ENCODE peak calls at places on chromosomes 6 and 20, in nine cellular contexts. W is colonic mucosa, R is fibroblast of lung, Q is coronary artery, P is cardiac fibroblast, K is HFF-Myc, E is IMR-90, F is ovary, O is GM12865. N is an unnamed sample.
A peak's percentile ranks its signal among the peaks of the same experiment; 100 is the strongest.

GRCh38 chr6:109082178-109082577 is 12.5 kb downstream of the SESN1 start:
- DNase-seq in W (no peak), R (peak; percentile 56), Q (no peak), P (no peak), K (no peak), E (peak; percentile 69), F (no peak), O (no peak), N (no peak)

GRCh38 chr6:2469428-2469827 is 224.0 kb upstream of the GMDS start:
- DNase-seq in W (no peak), R (no peak), Q (no peak), P (no peak), K (no peak), E (no peak), F (no peak), O (no peak), N (no peak)

GRCh38 chr6:150881911-150882481 is 16.5 kb downstream of the MTHFD1L start:
- DNase-seq in W (no peak), R (peak; percentile 95), Q (peak; percentile 93), P (peak; percentile 99), K (peak; percentile 86), E (peak; percentile 100), F (peak; percentile 78), O (no peak), N (peak; percentile 73)

GRCh38 chr6:33708516-33709204 is 2.8 kb downstream of the UQCC2 start:
- DNase-seq in W (no peak), R (no peak), Q (no peak), P (no peak), K (no peak), E (no peak), F (no peak), O (no peak), N (no peak)

GRCh38 chr6:87909849-87910248 is 137.8 kb upstream of the SPACA1 start:
- DNase-seq in W (no peak), R (peak; percentile 46), Q (no peak), P (peak; percentile 25), K (no peak), E (peak; percentile 61), F (no peak), O (no peak), N (peak; percentile 92)

GRCh38 chr20:41078329-41078728 is 49.7 kb downstream of the TOP1 start:
- DNase-seq in W (no peak), R (peak; percentile 70), Q (no peak), P (peak; percentile 81), K (no peak), E (peak; percentile 53), F (no peak), O (peak; percentile 44), N (peak; percentile 35)

GRCh38 chr6:49909508-49910047 is 43.2 kb upstream of the CRISP1 start:
- DNase-seq in W (no peak), R (no peak), Q (no peak), P (no peak), K (no peak), E (no peak), F (no peak), O (no peak), N (no peak)

GRCh38 chr6:37381579-37381978 is 27.8 kb downstream of the RNF8 start:
- DNase-seq in W (peak; percentile 21), R (peak; percentile 60), Q (no peak), P (peak; percentile 67), K (peak; percentile 46), E (peak; percentile 74), F (no peak), O (peak; percentile 83), N (peak; percentile 47)

GRCh38 chr6:25022140-25022553 is 86.4 kb upstream of the RIPOR2 start:
- DNase-seq in W (no peak), R (peak; percentile 44), Q (no peak), P (peak; percentile 49), K (no peak), E (peak; percentile 77), F (no peak), O (no peak), N (no peak)

GRCh38 chr6:169923468-169924464 is 172.3 kb downstream of the ERMARD start:
- DNase-seq in W (no peak), R (no peak), Q (no peak), P (no peak), K (no peak), E (no peak), F (no peak), O (no peak), N (no peak)

GRCh38 chr6:163338671-163339405 is 75.7 kb upstream of the QKI start:
- DNase-seq in W (no peak), R (peak; percentile 82), Q (no peak), P (peak; percentile 64), K (no peak), E (peak; percentile 56), F (no peak), O (no peak), N (peak; percentile 88)

GRCh38 chr6:117676577-117677218 is 1.4 kb downstream of the NUS1 start:
- DNase-seq in W (no peak), R (no peak), Q (no peak), P (no peak), K (no peak), E (no peak), F (no peak), O (no peak), N (no peak)

GRCh38 chr6:37507690-37508421 is 8.2 kb upstream of the CCDC167 start:
- DNase-seq in W (no peak), R (no peak), Q (no peak), P (no peak), K (no peak), E (no peak), F (no peak), O (peak; percentile 79), N (no peak)

GRCh38 chr20:18802012-18802634 is 11.5 kb upstream of the SCP2D1 start:
- DNase-seq in W (no peak), R (no peak), Q (no peak), P (no peak), K (no peak), E (no peak), F (no peak), O (peak; percentile 84), N (no peak)

GRCh38 chr6:168528457-168529095 is 87.6 kb downstream of the SMOC2 start:
- DNase-seq in W (no peak), R (no peak), Q (no peak), P (no peak), K (no peak), E (no peak), F (no peak), O (no peak), N (no peak)

GRCh38 chr6:10420546-10421507 is 6.0 kb upstream of the TFAP2A start:
- DNase-seq in W (no peak), R (no peak), Q (no peak), P (no peak), K (no peak), E (no peak), F (no peak), O (no peak), N (no peak)

GRCh38 chr6:42403415-42403814 is 48.3 kb downstream of the TRERF1 start:
- DNase-seq in W (peak; percentile 56), R (peak; percentile 14), Q (no peak), P (no peak), K (peak; percentile 50), E (peak; percentile 40), F (no peak), O (no peak), N (no peak)
- TF ChIP-seq CTCF in W (no peak), R (no peak), Q (no peak), P (no peak), K (no peak), E (no peak), F (no peak), O (no peak), N (peak; percentile 17)

GRCh38 chr6:125752773-125753172 is 3.3 kb downstream of the HEY2 start:
- DNase-seq in W (no peak), R (no peak), Q (no peak), P (no peak), K (no peak), E (no peak), F (no peak), O (no peak), N (no peak)

GRCh38 chr6:125749864-125750691 is 646 bp downstream of the HEY2 start:
- DNase-seq in W (peak; percentile 20), R (no peak), Q (no peak), P (no peak), K (no peak), E (no peak), F (peak; percentile 33), O (peak; percentile 23), N (no peak)

GRCh38 chr6:125750692-125751333 is 1.4 kb downstream of the HEY2 start:
- DNase-seq in W (no peak), R (no peak), Q (no peak), P (no peak), K (no peak), E (no peak), F (no peak), O (no peak), N (no peak)

GRCh38 chr6:125753218-125753936 is 3.9 kb downstream of the HEY2 start:
- DNase-seq in W (no peak), R (peak; percentile 57), Q (no peak), P (peak; percentile 62), K (no peak), E (peak; percentile 16), F (no peak), O (peak; percentile 50), N (peak; percentile 37)

GRCh38 chr6:125751334-125751916 is 2.0 kb downstream of the HEY2 start:
- DNase-seq in W (no peak), R (no peak), Q (no peak), P (no peak), K (no peak), E (no peak), F (no peak), O (no peak), N (no peak)
- H3K4me3 ChIP-seq in W (no peak overlapping the region), R (no peak overlapping the region), Q (peak overlapping the region; percentile 88), P (no peak overlapping the region), K (no peak overlapping the region), E (no peak overlapping the region), F (no peak overlapping the region), O (no peak overlapping the region), N (no peak overlapping the region)

GRCh38 chr20:63752411-63753101 is 13.0 kb downstream of the SLC2A4RG start:
- DNase-seq in W (no peak), R (no peak), Q (no peak), P (no peak), K (no peak), E (no peak), F (no peak), O (no peak), N (no peak)
- TF ChIP-seq CTCF in W (no peak), R (no peak), Q (no peak), P (no peak), K (no peak), E (no peak), F (no peak), O (no peak), N (no peak)

DNA sequence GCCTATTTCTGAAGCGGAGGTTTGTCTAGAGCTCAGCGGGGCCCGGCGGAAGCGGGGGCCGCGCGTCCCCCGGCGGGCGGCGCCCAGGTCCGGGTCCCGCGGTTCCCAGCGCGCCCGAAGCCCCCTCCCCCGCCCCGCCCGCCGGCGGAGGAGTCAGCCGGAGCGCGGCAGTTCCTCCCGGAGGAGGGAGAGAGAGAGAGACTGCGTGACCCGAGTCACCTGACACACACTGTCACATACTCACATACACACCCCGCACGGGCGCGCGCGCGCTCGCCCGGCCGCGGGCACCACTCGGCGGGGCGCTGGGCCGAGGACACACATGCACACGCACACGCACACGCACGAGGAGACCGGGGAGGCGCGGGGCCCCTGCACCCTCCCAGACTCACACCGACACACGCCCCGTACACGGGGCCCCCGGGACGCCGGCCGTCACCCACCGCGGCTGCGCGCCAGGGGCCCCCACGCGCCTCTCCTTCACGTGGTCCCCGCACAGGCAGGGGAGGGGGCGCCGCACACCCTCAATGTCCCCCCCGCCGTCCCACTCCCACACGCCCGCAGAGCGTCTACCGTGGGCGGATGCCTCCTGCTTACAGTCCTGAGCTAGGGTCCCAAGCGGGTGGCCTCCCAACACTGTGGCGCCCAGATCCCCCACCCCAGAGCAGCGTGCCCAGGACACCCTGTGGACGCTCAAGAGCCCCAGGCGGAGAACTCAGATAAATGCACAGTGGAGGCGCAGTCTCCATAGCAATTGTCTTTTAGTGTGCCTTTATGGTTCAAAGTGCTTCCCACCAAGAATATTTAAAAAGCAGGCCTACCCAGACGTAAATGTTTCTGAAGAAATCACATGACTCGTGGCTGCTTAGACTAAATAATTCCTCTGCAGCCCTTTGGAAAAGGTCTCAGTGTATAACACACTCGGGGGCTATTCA is at the start of gene RRAGD:
- DNase-seq in W (peak; percentile 74), R (no peak), Q (peak; percentile 80), P (no peak), K (no peak), E (no peak), F (peak; percentile 45), O (peak; percentile 80), N (no peak)
- H3K4me3 ChIP-seq in W (peak within 1 kb of the TSS; percentile 72), R (peak within 1 kb of the TSS; percentile 52), Q (peak within 1 kb of the TSS; percentile 95), P (peak within 1 kb of the TSS; percentile 45), K (peak within 1 kb of the TSS; percentile 34), E (peak within 1 kb of the TSS; percentile 33), F (peak within 1 kb of the TSS; percentile 58), O (peak within 1 kb of the TSS; percentile 77), N (peak within 1 kb of the TSS; percentile 47)

N was measured in astrocyte of the cerebellum.